ENCODE peak calls at places on chromosomes 4 and X, in eight cellular contexts. One of them, this sample, is unnamed.

GRCh38 chr4:9994246-9994847 is 26.9 kb downstream of the SLC2A9 start:
- DNase-seq in astrocyte: no peak
- DNase-seq in IMR-90: no peak
- DNase-seq in tibial artery: no peak
- DNase-seq in mucosa of descending colon: no peak
- DNase-seq in choroid plexus epithelial cell: no peak
- DNase-seq in neural progenitor cell: no peak
- DNase-seq in OCI-LY7: no peak
- DNase-seq in this sample: no peak

GRCh38 chrX:13151806-13152510 is 107.5 kb upstream of the FAM9C start:
- DNase-seq in OCI-LY7: no peak
- DNase-seq in tibial artery: no peak
- DNase-seq in mucosa of descending colon: no peak
- DNase-seq in choroid plexus epithelial cell: peak
- DNase-seq in IMR-90: peak
- DNase-seq in astrocyte: peak
- DNase-seq in neural progenitor cell: no peak
- DNase-seq in this sample: no peak

GRCh38 chrX:66046612-66047235 is 6.8 kb upstream of the VSIG4 start:
- DNase-seq in mucosa of descending colon: no peak
- DNase-seq in neural progenitor cell: no peak
- DNase-seq in IMR-90: no peak
- DNase-seq in OCI-LY7: peak
- DNase-seq in choroid plexus epithelial cell: no peak
- DNase-seq in astrocyte: no peak
- DNase-seq in tibial artery: no peak
- DNase-seq in this sample: no peak

GRCh38 chr4:139214039-139214534 is 37.1 kb upstream of the ELF2 start:
- DNase-seq in OCI-LY7: peak
- DNase-seq in neural progenitor cell: peak
- DNase-seq in IMR-90: no peak
- DNase-seq in astrocyte: no peak
- DNase-seq in mucosa of descending colon: no peak
- DNase-seq in choroid plexus epithelial cell: peak
- DNase-seq in tibial artery: no peak
- DNase-seq in this sample: no peak

GRCh38 chr4:86036729-86037128 is 323.1 kb downstream of the MAPK10 start:
- DNase-seq in mucosa of descending colon: no peak
- DNase-seq in IMR-90: peak
- DNase-seq in astrocyte: peak
- DNase-seq in OCI-LY7: no peak
- DNase-seq in choroid plexus epithelial cell: peak
- DNase-seq in neural progenitor cell: no peak
- DNase-seq in tibial artery: no peak
- DNase-seq in this sample: no peak

GRCh38 chr4:60562353-60562752 is 637.8 kb upstream of the ADGRL3 start:
- DNase-seq in neural progenitor cell: peak
- DNase-seq in astrocyte: no peak
- DNase-seq in IMR-90: no peak
- DNase-seq in choroid plexus epithelial cell: no peak
- DNase-seq in OCI-LY7: no peak
- DNase-seq in mucosa of descending colon: no peak
- DNase-seq in tibial artery: no peak
- DNase-seq in this sample: no peak

GRCh38 chr4:184805462-184806245 is 20.1 kb downstream of the ACSL1 start:
- DNase-seq in tibial artery: peak
- DNase-seq in neural progenitor cell: no peak
- DNase-seq in OCI-LY7: no peak
- DNase-seq in choroid plexus epithelial cell: no peak
- DNase-seq in IMR-90: no peak
- DNase-seq in astrocyte: no peak
- DNase-seq in mucosa of descending colon: peak
- DNase-seq in this sample: no peak

GRCh38 chrX:22795680-22796079 is 204.1 kb upstream of the DDX53 start:
- DNase-seq in OCI-LY7: no peak
- DNase-seq in tibial artery: no peak
- DNase-seq in mucosa of descending colon: no peak
- DNase-seq in astrocyte: no peak
- DNase-seq in neural progenitor cell: no peak
- DNase-seq in IMR-90: no peak
- DNase-seq in choroid plexus epithelial cell: peak
- DNase-seq in this sample: no peak

GRCh38 chr4:2080429-2081300 is 21.5 kb downstream of the NAT8L start:
- DNase-seq in choroid plexus epithelial cell: no peak
- DNase-seq in IMR-90: no peak
- DNase-seq in neural progenitor cell: no peak
- DNase-seq in tibial artery: peak
- DNase-seq in OCI-LY7: no peak
- DNase-seq in astrocyte: no peak
- DNase-seq in mucosa of descending colon: peak
- DNase-seq in this sample: no peak

GRCh38 chr4:180962268-180962667 is 1280.9 kb upstream of the TENM3 start:
- DNase-seq in OCI-LY7: no peak
- DNase-seq in neural progenitor cell: no peak
- DNase-seq in astrocyte: no peak
- DNase-seq in IMR-90: no peak
- DNase-seq in choroid plexus epithelial cell: no peak
- DNase-seq in tibial artery: no peak
- DNase-seq in mucosa of descending colon: no peak
- DNase-seq in this sample: no peak

GRCh38 chr4:15914291-15914690 is 24.2 kb downstream of the FGFBP1 start:
- DNase-seq in IMR-90: peak
- DNase-seq in mucosa of descending colon: no peak
- DNase-seq in neural progenitor cell: no peak
- DNase-seq in tibial artery: no peak
- DNase-seq in OCI-LY7: no peak
- DNase-seq in astrocyte: peak
- DNase-seq in choroid plexus epithelial cell: no peak
- DNase-seq in this sample: no peak

GRCh38 chr4:185204238-185204910 is 574 bp upstream of the CFAP97 start:
- DNase-seq in IMR-90: peak
- DNase-seq in choroid plexus epithelial cell: peak
- DNase-seq in tibial artery: no peak
- DNase-seq in neural progenitor cell: no peak
- DNase-seq in OCI-LY7: peak
- DNase-seq in mucosa of descending colon: no peak
- DNase-seq in astrocyte: no peak
- DNase-seq in this sample: no peak

DNA sequence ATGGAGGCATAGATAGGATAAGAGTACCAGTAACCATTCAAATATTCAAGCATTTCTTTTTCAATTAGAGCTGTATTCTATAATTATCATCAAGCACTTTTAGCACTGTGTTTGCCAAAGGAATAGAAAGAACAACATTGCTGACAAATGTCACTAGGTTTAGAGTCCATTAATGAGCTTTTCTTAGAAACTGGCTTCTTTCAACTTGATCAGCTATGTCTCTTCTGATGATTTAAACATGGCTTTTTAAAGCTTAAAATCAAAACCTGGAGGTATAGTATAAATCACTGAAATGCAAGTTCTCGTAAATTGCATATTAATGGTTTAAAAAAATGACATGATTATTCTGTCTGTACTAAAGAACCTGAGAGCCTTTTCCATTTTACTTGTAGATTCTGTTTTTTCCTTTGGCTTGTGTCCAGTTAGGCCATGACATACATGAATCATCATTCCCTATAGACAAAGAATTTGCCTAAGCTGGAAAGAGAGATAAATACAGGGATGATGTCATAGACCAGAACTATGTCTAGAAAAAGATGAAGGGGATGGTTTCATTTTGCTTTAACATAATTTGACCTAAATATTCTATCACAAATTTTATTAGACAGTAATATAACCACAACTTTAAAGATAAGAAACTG is 340.1 kb upstream of the CTSO start:
- DNase-seq in mucosa of descending colon: no peak
- DNase-seq in choroid plexus epithelial cell: peak
- DNase-seq in astrocyte: peak
- DNase-seq in IMR-90: peak
- DNase-seq in OCI-LY7: no peak
- DNase-seq in tibial artery: no peak
- DNase-seq in neural progenitor cell: no peak
- DNase-seq in this sample: peak
- H3K4me3 ChIP-seq in mucosa of descending colon: no peak
- H3K4me3 ChIP-seq in choroid plexus epithelial cell: no peak
- H3K4me3 ChIP-seq in astrocyte: peak
- H3K4me3 ChIP-seq in IMR-90: no peak
- H3K4me3 ChIP-seq in OCI-LY7: no peak
- H3K4me3 ChIP-seq in tibial artery: no peak
- H3K4me3 ChIP-seq in neural progenitor cell: no peak
- H3K4me3 ChIP-seq in this sample: no peak

GRCh38 chr4:147617841-147618421 is 734 bp downstream of the TMEM184C start:
- DNase-seq in tibial artery: no peak
- DNase-seq in IMR-90: no peak
- DNase-seq in OCI-LY7: no peak
- DNase-seq in mucosa of descending colon: no peak
- DNase-seq in astrocyte: no peak
- DNase-seq in neural progenitor cell: no peak
- DNase-seq in choroid plexus epithelial cell: no peak
- DNase-seq in this sample: no peak

GRCh38 chr4:147620315-147620714 is 3.1 kb downstream of the TMEM184C start:
- DNase-seq in tibial artery: no peak
- DNase-seq in mucosa of descending colon: no peak
- DNase-seq in astrocyte: no peak
- DNase-seq in IMR-90: no peak
- DNase-seq in OCI-LY7: no peak
- DNase-seq in choroid plexus epithelial cell: no peak
- DNase-seq in neural progenitor cell: no peak
- DNase-seq in this sample: no peak

GRCh38 chr4:147616849-147617172 is 386 bp upstream of the TMEM184C start:
- DNase-seq in neural progenitor cell: no peak
- DNase-seq in astrocyte: no peak
- DNase-seq in choroid plexus epithelial cell: no peak
- DNase-seq in IMR-90: no peak
- DNase-seq in mucosa of descending colon: no peak
- DNase-seq in OCI-LY7: no peak
- DNase-seq in tibial artery: no peak
- DNase-seq in this sample: no peak

GRCh38 chr4:147617173-147617840 is at the start of gene TMEM184C:
- DNase-seq in mucosa of descending colon: peak
- DNase-seq in tibial artery: peak
- DNase-seq in astrocyte: peak
- DNase-seq in choroid plexus epithelial cell: peak
- DNase-seq in neural progenitor cell: peak
- DNase-seq in OCI-LY7: peak
- DNase-seq in IMR-90: peak
- DNase-seq in this sample: peak
- TF ChIP-seq CTCF in mucosa of descending colon: no peak
- TF ChIP-seq CTCF in tibial artery: no peak
- TF ChIP-seq CTCF in astrocyte: no peak
- TF ChIP-seq CTCF in choroid plexus epithelial cell: peak
- TF ChIP-seq CTCF in neural progenitor cell: no peak
- TF ChIP-seq CTCF in OCI-LY7: no peak
- TF ChIP-seq CTCF in IMR-90: no peak
- TF ChIP-seq CTCF in this sample: peak

GRCh38 chrX:103729015-103729414 is 18.3 kb downstream of the TMEM31 start:
- DNase-seq in astrocyte: no peak
- DNase-seq in OCI-LY7: no peak
- DNase-seq in tibial artery: no peak
- DNase-seq in mucosa of descending colon: no peak
- DNase-seq in choroid plexus epithelial cell: no peak
- DNase-seq in IMR-90: no peak
- DNase-seq in neural progenitor cell: no peak
- DNase-seq in this sample: no peak
- H3K4me3 ChIP-seq in astrocyte: no peak
- H3K4me3 ChIP-seq in OCI-LY7: no peak
- H3K4me3 ChIP-seq in tibial artery: no peak
- H3K4me3 ChIP-seq in mucosa of descending colon: no peak
- H3K4me3 ChIP-seq in choroid plexus epithelial cell: no peak
- H3K4me3 ChIP-seq in IMR-90: no peak
- H3K4me3 ChIP-seq in neural progenitor cell: no peak
- H3K4me3 ChIP-seq in this sample: no peak

GRCh38 chrX:40065291-40066046 is 32.3 kb downstream of the BCOR start:
- DNase-seq in tibial artery: no peak
- DNase-seq in choroid plexus epithelial cell: no peak
- DNase-seq in OCI-LY7: no peak
- DNase-seq in mucosa of descending colon: no peak
- DNase-seq in astrocyte: no peak
- DNase-seq in IMR-90: no peak
- DNase-seq in neural progenitor cell: no peak
- DNase-seq in this sample: no peak

GRCh38 chrX:40061871-40062524 is 35.8 kb downstream of the BCOR start:
- DNase-seq in choroid plexus epithelial cell: no peak
- DNase-seq in IMR-90: no peak
- DNase-seq in astrocyte: no peak
- DNase-seq in mucosa of descending colon: no peak
- DNase-seq in neural progenitor cell: no peak
- DNase-seq in tibial artery: no peak
- DNase-seq in OCI-LY7: no peak
- DNase-seq in this sample: no peak

GRCh38 chrX:40063555-40063954 is 34.2 kb downstream of the BCOR start:
- DNase-seq in tibial artery: no peak
- DNase-seq in neural progenitor cell: no peak
- DNase-seq in mucosa of descending colon: no peak
- DNase-seq in choroid plexus epithelial cell: no peak
- DNase-seq in IMR-90: no peak
- DNase-seq in OCI-LY7: no peak
- DNase-seq in astrocyte: no peak
- DNase-seq in this sample: no peak

GRCh38 chrX:40062525-40063193 is 35.1 kb downstream of the BCOR start:
- DNase-seq in OCI-LY7: no peak
- DNase-seq in astrocyte: no peak
- DNase-seq in tibial artery: no peak
- DNase-seq in mucosa of descending colon: no peak
- DNase-seq in neural progenitor cell: no peak
- DNase-seq in IMR-90: no peak
- DNase-seq in choroid plexus epithelial cell: no peak
- DNase-seq in this sample: no peak

DNA sequence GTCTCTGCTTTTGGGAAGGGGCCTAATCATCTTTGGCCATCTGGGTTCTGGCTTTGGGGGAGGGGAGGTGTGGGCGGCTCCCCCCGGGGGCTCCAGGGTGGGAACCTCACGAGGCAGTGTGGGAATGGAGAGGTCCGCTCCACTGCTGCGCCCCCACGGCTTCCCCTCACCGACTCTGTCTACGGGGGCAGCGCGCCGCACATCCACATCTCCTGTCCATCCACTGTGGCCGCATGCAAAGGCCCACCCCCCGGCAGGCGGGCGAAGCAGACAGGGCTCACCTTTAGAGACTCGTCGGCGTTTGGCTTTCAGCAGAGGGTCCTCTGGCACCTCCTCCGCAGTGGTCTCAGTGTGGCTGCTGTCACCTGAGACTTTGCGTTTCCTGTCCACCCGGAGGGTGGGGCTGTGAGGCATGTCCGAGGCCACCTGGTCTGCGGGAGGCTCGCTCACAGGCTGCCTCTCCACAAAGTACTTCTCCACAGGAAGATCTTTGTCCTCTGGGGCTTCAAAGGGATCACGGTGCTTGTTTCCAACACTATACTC is 33.6 kb downstream of the BCOR start:
- DNase-seq in neural progenitor cell: no peak
- DNase-seq in OCI-LY7: no peak
- DNase-seq in mucosa of descending colon: no peak
- DNase-seq in choroid plexus epithelial cell: no peak
- DNase-seq in IMR-90: no peak
- DNase-seq in astrocyte: no peak
- DNase-seq in tibial artery: no peak
- DNase-seq in this sample: no peak
- TF ChIP-seq CTCF in neural progenitor cell: no peak
- TF ChIP-seq CTCF in OCI-LY7: no peak
- TF ChIP-seq CTCF in mucosa of descending colon: no peak
- TF ChIP-seq CTCF in choroid plexus epithelial cell: no peak
- TF ChIP-seq CTCF in IMR-90: no peak
- TF ChIP-seq CTCF in astrocyte: no peak
- TF ChIP-seq CTCF in tibial artery: no peak
- TF ChIP-seq CTCF in this sample: no peak

This sample was measured in retinal pigment epithelial cell.